ENCODE peak calls at places on chromosome 3, in eight cellular contexts. One of them, this sample, is unnamed.

GRCh38 chr3:38316356-38317185 is 30.0 kb upstream of the XYLB start:
- DNase-seq in amygdala: no peak
- DNase-seq in pancreas: no peak
- DNase-seq in CD4-positive, alpha-beta T cell: no peak
- DNase-seq in COLO829: no peak
- DNase-seq in stimulated activated CD8-positive, alpha-beta memory T cell treated with anti-CD3 and anti-CD28 coated beads, Interleukin-15, amount 100 ng/mL, for 24 hours: no peak
- DNase-seq in AG04450: no peak
- DNase-seq in activated T-helper 2 cell treated with anti-CD3 and anti-CD28 coated beads, Interferon-gamma antibody, Interleukin-2, Interleukin-4, amounts not matched to agents 10 μg/mL and 5 μg/mL and 100 μg/mL, durations not matched to agents 14 hours and 24 hours and 36 hours: no peak
- DNase-seq in this sample: no peak

GRCh38 chr3:4719011-4719649 is 226.0 kb downstream of the ITPR1 start:
- DNase-seq in amygdala: no peak
- DNase-seq in AG04450: peak
- DNase-seq in CD4-positive, alpha-beta T cell: no peak
- DNase-seq in COLO829: no peak
- DNase-seq in activated T-helper 2 cell treated with anti-CD3 and anti-CD28 coated beads, Interferon-gamma antibody, Interleukin-2, Interleukin-4, amounts not matched to agents 10 μg/mL and 5 μg/mL and 100 μg/mL, durations not matched to agents 14 hours and 24 hours and 36 hours: no peak
- DNase-seq in pancreas: no peak
- DNase-seq in stimulated activated CD8-positive, alpha-beta memory T cell treated with anti-CD3 and anti-CD28 coated beads, Interleukin-15, amount 100 ng/mL, for 24 hours: no peak
- DNase-seq in this sample: no peak

GRCh38 chr3:78077842-78078241 is 1037.9 kb downstream of the ROBO2 start:
- DNase-seq in AG04450: no peak
- DNase-seq in CD4-positive, alpha-beta T cell: no peak
- DNase-seq in COLO829: no peak
- DNase-seq in amygdala: no peak
- DNase-seq in activated T-helper 2 cell treated with anti-CD3 and anti-CD28 coated beads, Interferon-gamma antibody, Interleukin-2, Interleukin-4, amounts not matched to agents 10 μg/mL and 5 μg/mL and 100 μg/mL, durations not matched to agents 14 hours and 24 hours and 36 hours: no peak
- DNase-seq in stimulated activated CD8-positive, alpha-beta memory T cell treated with anti-CD3 and anti-CD28 coated beads, Interleukin-15, amount 100 ng/mL, for 24 hours: no peak
- DNase-seq in pancreas: no peak
- DNase-seq in this sample: no peak

GRCh38 chr3:5349343-5349742 is 161.8 kb downstream of the EDEM1 start:
- DNase-seq in amygdala: no peak
- DNase-seq in pancreas: no peak
- DNase-seq in CD4-positive, alpha-beta T cell: no peak
- DNase-seq in COLO829: no peak
- DNase-seq in AG04450: no peak
- DNase-seq in stimulated activated CD8-positive, alpha-beta memory T cell treated with anti-CD3 and anti-CD28 coated beads, Interleukin-15, amount 100 ng/mL, for 24 hours: no peak
- DNase-seq in activated T-helper 2 cell treated with anti-CD3 and anti-CD28 coated beads, Interferon-gamma antibody, Interleukin-2, Interleukin-4, amounts not matched to agents 10 μg/mL and 5 μg/mL and 100 μg/mL, durations not matched to agents 14 hours and 24 hours and 36 hours: no peak
- DNase-seq in this sample: no peak

GRCh38 chr3:158434412-158435038 is 136.5 kb upstream of the MLF1 start:
- DNase-seq in stimulated activated CD8-positive, alpha-beta memory T cell treated with anti-CD3 and anti-CD28 coated beads, Interleukin-15, amount 100 ng/mL, for 24 hours: no peak
- DNase-seq in amygdala: no peak
- DNase-seq in AG04450: peak
- DNase-seq in pancreas: peak
- DNase-seq in activated T-helper 2 cell treated with anti-CD3 and anti-CD28 coated beads, Interferon-gamma antibody, Interleukin-2, Interleukin-4, amounts not matched to agents 10 μg/mL and 5 μg/mL and 100 μg/mL, durations not matched to agents 14 hours and 24 hours and 36 hours: peak
- DNase-seq in CD4-positive, alpha-beta T cell: no peak
- DNase-seq in COLO829: peak
- DNase-seq in this sample: no peak

GRCh38 chr3:115720988-115721387 is 97.7 kb downstream of the GAP43 start:
- DNase-seq in amygdala: no peak
- DNase-seq in pancreas: no peak
- DNase-seq in AG04450: no peak
- DNase-seq in CD4-positive, alpha-beta T cell: no peak
- DNase-seq in COLO829: no peak
- DNase-seq in stimulated activated CD8-positive, alpha-beta memory T cell treated with anti-CD3 and anti-CD28 coated beads, Interleukin-15, amount 100 ng/mL, for 24 hours: no peak
- DNase-seq in activated T-helper 2 cell treated with anti-CD3 and anti-CD28 coated beads, Interferon-gamma antibody, Interleukin-2, Interleukin-4, amounts not matched to agents 10 μg/mL and 5 μg/mL and 100 μg/mL, durations not matched to agents 14 hours and 24 hours and 36 hours: no peak
- DNase-seq in this sample: no peak

GRCh38 chr3:139764069-139764905 is 86.5 kb upstream of the NMNAT3 start:
- DNase-seq in pancreas: no peak
- DNase-seq in activated T-helper 2 cell treated with anti-CD3 and anti-CD28 coated beads, Interferon-gamma antibody, Interleukin-2, Interleukin-4, amounts not matched to agents 10 μg/mL and 5 μg/mL and 100 μg/mL, durations not matched to agents 14 hours and 24 hours and 36 hours: no peak
- DNase-seq in amygdala: no peak
- DNase-seq in stimulated activated CD8-positive, alpha-beta memory T cell treated with anti-CD3 and anti-CD28 coated beads, Interleukin-15, amount 100 ng/mL, for 24 hours: no peak
- DNase-seq in AG04450: no peak
- DNase-seq in CD4-positive, alpha-beta T cell: no peak
- DNase-seq in COLO829: no peak
- DNase-seq in this sample: no peak

GRCh38 chr3:184368804-184369183 is 7.3 kb downstream of the POLR2H start:
- DNase-seq in AG04450: no peak
- DNase-seq in stimulated activated CD8-positive, alpha-beta memory T cell treated with anti-CD3 and anti-CD28 coated beads, Interleukin-15, amount 100 ng/mL, for 24 hours: no peak
- DNase-seq in amygdala: no peak
- DNase-seq in pancreas: no peak
- DNase-seq in CD4-positive, alpha-beta T cell: no peak
- DNase-seq in COLO829: no peak
- DNase-seq in activated T-helper 2 cell treated with anti-CD3 and anti-CD28 coated beads, Interferon-gamma antibody, Interleukin-2, Interleukin-4, amounts not matched to agents 10 μg/mL and 5 μg/mL and 100 μg/mL, durations not matched to agents 14 hours and 24 hours and 36 hours: no peak
- DNase-seq in this sample: no peak

GRCh38 chr3:149553781-149554451 is 79.4 kb downstream of the TM4SF4 start:
- DNase-seq in amygdala: no peak
- DNase-seq in CD4-positive, alpha-beta T cell: no peak
- DNase-seq in activated T-helper 2 cell treated with anti-CD3 and anti-CD28 coated beads, Interferon-gamma antibody, Interleukin-2, Interleukin-4, amounts not matched to agents 10 μg/mL and 5 μg/mL and 100 μg/mL, durations not matched to agents 14 hours and 24 hours and 36 hours: no peak
- DNase-seq in stimulated activated CD8-positive, alpha-beta memory T cell treated with anti-CD3 and anti-CD28 coated beads, Interleukin-15, amount 100 ng/mL, for 24 hours: no peak
- DNase-seq in pancreas: no peak
- DNase-seq in COLO829: peak
- DNase-seq in AG04450: peak
- DNase-seq in this sample: no peak

GRCh38 chr3:45555154-45555591 is 39.4 kb upstream of the LIMD1 start:
- DNase-seq in AG04450: no peak
- DNase-seq in activated T-helper 2 cell treated with anti-CD3 and anti-CD28 coated beads, Interferon-gamma antibody, Interleukin-2, Interleukin-4, amounts not matched to agents 10 μg/mL and 5 μg/mL and 100 μg/mL, durations not matched to agents 14 hours and 24 hours and 36 hours: no peak
- DNase-seq in COLO829: no peak
- DNase-seq in pancreas: no peak
- DNase-seq in stimulated activated CD8-positive, alpha-beta memory T cell treated with anti-CD3 and anti-CD28 coated beads, Interleukin-15, amount 100 ng/mL, for 24 hours: no peak
- DNase-seq in CD4-positive, alpha-beta T cell: no peak
- DNase-seq in amygdala: no peak
- DNase-seq in this sample: no peak

GRCh38 chr3:128338536-128339400 is 127.9 kb downstream of the DNAJB8 start:
- DNase-seq in AG04450: no peak
- DNase-seq in stimulated activated CD8-positive, alpha-beta memory T cell treated with anti-CD3 and anti-CD28 coated beads, Interleukin-15, amount 100 ng/mL, for 24 hours: no peak
- DNase-seq in pancreas: no peak
- DNase-seq in activated T-helper 2 cell treated with anti-CD3 and anti-CD28 coated beads, Interferon-gamma antibody, Interleukin-2, Interleukin-4, amounts not matched to agents 10 μg/mL and 5 μg/mL and 100 μg/mL, durations not matched to agents 14 hours and 24 hours and 36 hours: no peak
- DNase-seq in CD4-positive, alpha-beta T cell: no peak
- DNase-seq in amygdala: no peak
- DNase-seq in COLO829: no peak
- DNase-seq in this sample: no peak

GRCh38 chr3:34872406-34872805 is 766.9 kb upstream of the ARPP21 start:
- DNase-seq in AG04450: no peak
- DNase-seq in amygdala: no peak
- DNase-seq in CD4-positive, alpha-beta T cell: no peak
- DNase-seq in pancreas: no peak
- DNase-seq in COLO829: no peak
- DNase-seq in stimulated activated CD8-positive, alpha-beta memory T cell treated with anti-CD3 and anti-CD28 coated beads, Interleukin-15, amount 100 ng/mL, for 24 hours: no peak
- DNase-seq in activated T-helper 2 cell treated with anti-CD3 and anti-CD28 coated beads, Interferon-gamma antibody, Interleukin-2, Interleukin-4, amounts not matched to agents 10 μg/mL and 5 μg/mL and 100 μg/mL, durations not matched to agents 14 hours and 24 hours and 36 hours: no peak
- DNase-seq in this sample: no peak

GRCh38 chr3:130548356-130548755 is 31.4 kb downstream of the COL6A6 start:
- DNase-seq in AG04450: no peak
- DNase-seq in pancreas: no peak
- DNase-seq in amygdala: no peak
- DNase-seq in COLO829: no peak
- DNase-seq in CD4-positive, alpha-beta T cell: no peak
- DNase-seq in activated T-helper 2 cell treated with anti-CD3 and anti-CD28 coated beads, Interferon-gamma antibody, Interleukin-2, Interleukin-4, amounts not matched to agents 10 μg/mL and 5 μg/mL and 100 μg/mL, durations not matched to agents 14 hours and 24 hours and 36 hours: no peak
- DNase-seq in stimulated activated CD8-positive, alpha-beta memory T cell treated with anti-CD3 and anti-CD28 coated beads, Interleukin-15, amount 100 ng/mL, for 24 hours: no peak
- DNase-seq in this sample: no peak

GRCh38 chr3:132803889-132804288 is 81.7 kb upstream of the NPHP3 start:
- DNase-seq in COLO829: no peak
- DNase-seq in AG04450: no peak
- DNase-seq in amygdala: no peak
- DNase-seq in stimulated activated CD8-positive, alpha-beta memory T cell treated with anti-CD3 and anti-CD28 coated beads, Interleukin-15, amount 100 ng/mL, for 24 hours: no peak
- DNase-seq in CD4-positive, alpha-beta T cell: no peak
- DNase-seq in activated T-helper 2 cell treated with anti-CD3 and anti-CD28 coated beads, Interferon-gamma antibody, Interleukin-2, Interleukin-4, amounts not matched to agents 10 μg/mL and 5 μg/mL and 100 μg/mL, durations not matched to agents 14 hours and 24 hours and 36 hours: no peak
- DNase-seq in pancreas: no peak
- DNase-seq in this sample: no peak

GRCh38 chr3:139326707-139327106 is 17.1 kb upstream of the MRPS22 start:
- DNase-seq in activated T-helper 2 cell treated with anti-CD3 and anti-CD28 coated beads, Interferon-gamma antibody, Interleukin-2, Interleukin-4, amounts not matched to agents 10 μg/mL and 5 μg/mL and 100 μg/mL, durations not matched to agents 14 hours and 24 hours and 36 hours: no peak
- DNase-seq in pancreas: no peak
- DNase-seq in COLO829: no peak
- DNase-seq in amygdala: no peak
- DNase-seq in CD4-positive, alpha-beta T cell: no peak
- DNase-seq in AG04450: no peak
- DNase-seq in stimulated activated CD8-positive, alpha-beta memory T cell treated with anti-CD3 and anti-CD28 coated beads, Interleukin-15, amount 100 ng/mL, for 24 hours: no peak
- DNase-seq in this sample: no peak

GRCh38 chr3:157042226-157042625 is 117.7 kb downstream of the CCNL1 start:
- DNase-seq in COLO829: no peak
- DNase-seq in pancreas: no peak
- DNase-seq in AG04450: no peak
- DNase-seq in stimulated activated CD8-positive, alpha-beta memory T cell treated with anti-CD3 and anti-CD28 coated beads, Interleukin-15, amount 100 ng/mL, for 24 hours: no peak
- DNase-seq in activated T-helper 2 cell treated with anti-CD3 and anti-CD28 coated beads, Interferon-gamma antibody, Interleukin-2, Interleukin-4, amounts not matched to agents 10 μg/mL and 5 μg/mL and 100 μg/mL, durations not matched to agents 14 hours and 24 hours and 36 hours: no peak
- DNase-seq in CD4-positive, alpha-beta T cell: no peak
- DNase-seq in amygdala: no peak
- DNase-seq in this sample: no peak

GRCh38 chr3:177141899-177142651 is 55.2 kb downstream of the TBL1XR1 start:
- DNase-seq in activated T-helper 2 cell treated with anti-CD3 and anti-CD28 coated beads, Interferon-gamma antibody, Interleukin-2, Interleukin-4, amounts not matched to agents 10 μg/mL and 5 μg/mL and 100 μg/mL, durations not matched to agents 14 hours and 24 hours and 36 hours: no peak
- DNase-seq in pancreas: no peak
- DNase-seq in AG04450: no peak
- DNase-seq in stimulated activated CD8-positive, alpha-beta memory T cell treated with anti-CD3 and anti-CD28 coated beads, Interleukin-15, amount 100 ng/mL, for 24 hours: no peak
- DNase-seq in COLO829: no peak
- DNase-seq in amygdala: no peak
- DNase-seq in CD4-positive, alpha-beta T cell: no peak
- DNase-seq in this sample: no peak

GRCh38 chr3:175057406-175057805 is 198.3 kb downstream of the NAALADL2 start:
- DNase-seq in COLO829: no peak
- DNase-seq in pancreas: no peak
- DNase-seq in AG04450: no peak
- DNase-seq in CD4-positive, alpha-beta T cell: no peak
- DNase-seq in amygdala: no peak
- DNase-seq in activated T-helper 2 cell treated with anti-CD3 and anti-CD28 coated beads, Interferon-gamma antibody, Interleukin-2, Interleukin-4, amounts not matched to agents 10 μg/mL and 5 μg/mL and 100 μg/mL, durations not matched to agents 14 hours and 24 hours and 36 hours: no peak
- DNase-seq in stimulated activated CD8-positive, alpha-beta memory T cell treated with anti-CD3 and anti-CD28 coated beads, Interleukin-15, amount 100 ng/mL, for 24 hours: no peak
- DNase-seq in this sample: no peak

This sample was measured in kidney epithelial cell.